ENCODE peak calls at places on chromosomes 7 and 10, in five cellular contexts. Q is NCI-H1436; E is activated CD8-positive, alpha-beta memory T cell treated with anti-CD3 and anti-CD28 coated beads for 24 hours; Z is Panc1; F is adrenal gland. G is an unnamed sample.

GRCh38 chr7:108080094-108080656 is 50.0 kb downstream of the LAMB4 start:
- DNase-seq in Z (no peak), E (no peak), Q (no peak), F (no peak), G (no peak)

GRCh38 chr10:50846753-50847152 is 38.7 kb downstream of the A1CF start:
- DNase-seq in E (no peak), Q (no peak), F (no peak), Z (no peak), G (no peak)

GRCh38 chr7:131931368-131931767 is 374.9 kb upstream of the PODXL start:
- DNase-seq in E (no peak), Q (no peak), F (no peak), Z (no peak), G (no peak)

GRCh38 chr10:84348431-84348830 is 20.0 kb downstream of the CCSER2 start:
- DNase-seq in F (no peak), E (no peak), Q (no peak), Z (no peak), G (no peak)

GRCh38 chr10:48792121-48792520 is 107.4 kb downstream of the WDFY4 start:
- DNase-seq in F (no peak), E (no peak), Z (no peak), Q (no peak), G (no peak)

GRCh38 chr10:17031656-17032630 is 97.7 kb downstream of the CUBN start:
- DNase-seq in Q (no peak), E (no peak), Z (no peak), F (no peak), G (no peak)

GRCh38 chr10:59284111-59284975 is 78.0 kb downstream of the FAM13C start:
- DNase-seq in Q (no peak), Z (no peak), E (no peak), F (no peak), G (no peak)

GRCh38 chr10:70458329-70459060 is 17.0 kb upstream of the NODAL start:
- DNase-seq in E (peak), Q (no peak), F (peak), Z (no peak), G (no peak)

GRCh38 chr7:71173955-71174354 is 42.0 kb downstream of the GALNT17 start:
- DNase-seq in F (peak), Q (no peak), Z (no peak), E (no peak), G (no peak)

GRCh38 chr10:126233721-126234120 is 154.6 kb downstream of the ADAM12 start:
- DNase-seq in Z (no peak), E (no peak), F (no peak), Q (no peak), G (no peak)

GRCh38 chr10:122558452-122558851 is 2.1 kb upstream of the DMBT1 start:
- DNase-seq in Z (no peak), F (no peak), Q (no peak), E (no peak), G (no peak)

GRCh38 chr10:73997479-73997805 is 474 bp upstream of the VCL start:
- DNase-seq in Q (no peak), Z (peak), F (no peak), E (no peak), G (peak)

GRCh38 chr10:114458955-114459354 is 54.7 kb upstream of the AFAP1L2 start:
- DNase-seq in F (peak), Z (no peak), Q (no peak), E (peak), G (no peak)

GRCh38 chr7:131586259-131586658 is 29.8 kb upstream of the PODXL start:
- DNase-seq in Q (no peak), Z (no peak), F (peak), E (no peak), G (no peak)

GRCh38 chr7:115924398-115924797 is 106.2 kb downstream of the TFEC start:
- DNase-seq in F (no peak), Z (no peak), E (no peak), Q (no peak), G (no peak)

GRCh38 chr10:16408379-16408778 is 28.4 kb upstream of the PTER start:
- DNase-seq in F (no peak), E (no peak), Z (no peak), Q (no peak), G (no peak)

GRCh38 chr7:100111914-100112313 is 7.2 kb downstream of the TAF6 start:
- DNase-seq in Q (no peak), F (no peak), E (no peak), Z (no peak), G (no peak)

GRCh38 chr7:143896667-143897066 is 5.3 kb downstream of the TCAF1 start:
- DNase-seq in F (no peak), Z (no peak), E (no peak), Q (no peak), G (no peak)

GRCh38 chr10:104274762-104275721 is 6.1 kb downstream of the GSTO2 start:
- DNase-seq in Z (no peak), E (peak), F (no peak), Q (peak), G (no peak)

GRCh38 chr7:124034754-124035100 is 1.9 kb upstream of the TMEM229A start:
- DNase-seq in Z (no peak), F (no peak), Q (no peak), E (no peak), G (no peak)

GRCh38 chr10:115762029-115762428 is 511.0 kb downstream of the GFRA1 start:
- DNase-seq in E (no peak), Q (no peak), Z (no peak), F (no peak), G (no peak)

GRCh38 chr10:778626-779330 is 89.3 kb upstream of the DIP2C start:
- DNase-seq in F (peak), Z (no peak), Q (no peak), E (no peak), G (no peak)

GRCh38 chr7:122858310-122858709 is 27.9 kb downstream of the CADPS2 start:
- DNase-seq in F (no peak), Q (peak), Z (no peak), E (no peak), G (no peak)

GRCh38 chr7:114354306-114354705 is 60.3 kb upstream of the FOXP2 start:
- DNase-seq in F (no peak), Z (no peak), Q (no peak), E (no peak), G (no peak)

GRCh38 chr10:86966008-86966654 is 2.2 kb upstream of the ADIRF start:
- DNase-seq in E (no peak), Z (no peak), F (no peak), Q (no peak), G (no peak)

GRCh38 chr7:135189221-135189662 is 18.7 kb upstream of the CYREN start:
- DNase-seq in E (no peak), Q (no peak), F (no peak), Z (no peak), G (no peak)

GRCh38 chr10:109961181-109962001 is 38.1 kb upstream of the XPNPEP1 start:
- DNase-seq in F (no peak), Q (no peak), E (no peak), Z (no peak), G (peak)